ENCODE peak calls at places on chromosome 14, in six cellular contexts. S, P, I, F, O and Y are unnamed samples.

GRCh38 chr14:104999361-104999760 is 13.8 kb downstream of the CLBA1 start:
- DNase-seq in S (no peak), P (no peak), I (no peak), F (no peak), O (no peak), Y (no peak)

GRCh38 chr14:99808133-99808505 is 14.9 kb downstream of the EML1 start:
- DNase-seq in S (no peak), P (no peak), I (no peak), F (no peak), O (no peak), Y (no peak)

GRCh38 chr14:59882957-59883356 is 12.4 kb upstream of the RTN1 start:
- DNase-seq in S (no peak), P (no peak), I (no peak), F (no peak), O (no peak), Y (peak; percentile 5)

GRCh38 chr14:74532246-74532645 is 38.7 kb downstream of the ISCA2 start:
- DNase-seq in S (no peak), P (no peak), I (no peak), F (no peak), O (no peak), Y (no peak)

GRCh38 chr14:63928744-63929174 is 76.0 kb downstream of the SYNE2 start:
- DNase-seq in S (no peak), P (no peak), I (no peak), F (no peak), O (no peak), Y (no peak)

GRCh38 chr14:76947838-76948184 is 80.7 kb downstream of the IRF2BPL start:
- DNase-seq in S (no peak), P (no peak), I (no peak), F (no peak), O (no peak), Y (no peak)

GRCh38 chr14:67881225-67881624 is 61.6 kb downstream of the RAD51B start:
- DNase-seq in S (no peak), P (no peak), I (no peak), F (no peak), O (no peak), Y (no peak)

GRCh38 chr14:79584679-79585078 is 626.6 kb downstream of the DIO2 start:
- DNase-seq in S (no peak), P (peak; percentile 98), I (no peak), F (no peak), O (peak; percentile 52), Y (peak; percentile 90)

GRCh38 chr14:75615200-75615599 is 36.8 kb downstream of the FLVCR2 start:
- DNase-seq in S (no peak), P (no peak), I (no peak), F (no peak), O (peak; percentile 56), Y (no peak)

GRCh38 chr14:104778694-104779331 is 16.7 kb downstream of the AKT1 start:
- DNase-seq in S (no peak), P (no peak), I (no peak), F (no peak), O (no peak), Y (no peak)

GRCh38 chr14:55328317-55328716 is 57.1 kb downstream of the FBXO34 start:
- DNase-seq in S (no peak), P (peak; percentile 62), I (no peak), F (no peak), O (peak; percentile 17), Y (peak; percentile 60)

GRCh38 chr14:68143341-68143807 is 323.8 kb downstream of the RAD51B start:
- DNase-seq in S (no peak), P (peak; percentile 36), I (no peak), F (no peak), O (no peak), Y (peak; percentile 47)

GRCh38 chr14:73712540-73713141 is 1.5 kb downstream of the PNMA1 start:
- DNase-seq in S (no peak), P (peak; percentile 27), I (peak; percentile 21), F (peak; percentile 39), O (no peak), Y (no peak)

GRCh38 chr14:58533417-58533816 is 104.3 kb upstream of the DACT1 start:
- DNase-seq in S (no peak), P (no peak), I (no peak), F (no peak), O (no peak), Y (peak; percentile 60)

GRCh38 chr14:59688224-59689170 is 111.9 kb upstream of the CCDC175 start:
- DNase-seq in S (peak; percentile 19), P (peak; percentile 53), I (peak; percentile 29), F (peak; percentile 80), O (peak; percentile 90), Y (peak; percentile 49)

GRCh38 chr14:57480044-57480443 is 13.6 kb downstream of the CCDC198 start:
- DNase-seq in S (no peak), P (no peak), I (no peak), F (no peak), O (no peak), Y (peak; percentile 43)

GRCh38 chr14:60092516-60092915 is 793 bp downstream of the PCNX4 start:
- DNase-seq in S (no peak), P (peak; percentile 41), I (no peak), F (no peak), O (no peak), Y (peak; percentile 54)

GRCh38 chr14:89356496-89356895 is 60.5 kb downstream of the FOXN3 start:
- DNase-seq in S (no peak), P (no peak), I (no peak), F (no peak), O (no peak), Y (no peak)

GRCh38 chr14:91545946-91546716 is 36.0 kb upstream of the PPP4R3A start:
- DNase-seq in S (no peak), P (no peak), I (peak; percentile 33), F (no peak), O (no peak), Y (no peak)

GRCh38 chr14:54486685-54487084 is 2.1 kb downstream of the GMFB start:
- DNase-seq in S (no peak), P (no peak), I (no peak), F (no peak), O (no peak), Y (no peak)

GRCh38 chr14:89407856-89408255 is 9.2 kb downstream of the FOXN3 start:
- DNase-seq in S (no peak), P (peak; percentile 63), I (no peak), F (no peak), O (peak; percentile 66), Y (peak; percentile 55)

GRCh38 chr14:100031506-100032281 is 33.5 kb upstream of the EVL start:
- DNase-seq in S (no peak), P (peak; percentile 99), I (no peak), F (no peak), O (peak; percentile 98), Y (peak; percentile 99)

GRCh38 chr14:86166541-86166940 is 636.6 kb downstream of the FLRT2 start:
- DNase-seq in S (no peak), P (no peak), I (no peak), F (no peak), O (no peak), Y (no peak)

GRCh38 chr14:61493239-61493638 is 171.9 kb downstream of the PRKCH start:
- DNase-seq in S (no peak), P (peak; percentile 94), I (no peak), F (no peak), O (peak; percentile 76), Y (peak; percentile 81)

GRCh38 chr14:78135450-78135891 is 34.7 kb upstream of the NRXN3 start:
- DNase-seq in S (no peak), P (no peak), I (no peak), F (no peak), O (no peak), Y (no peak)

GRCh38 chr14:105364100-105364708 is 34.1 kb upstream of the TEX22 start:
- DNase-seq in S (no peak), P (peak; percentile 72), I (no peak), F (no peak), O (peak; percentile 59), Y (no peak)

GRCh38 chr14:94290197-94290596 is 2.9 kb downstream of the SERPINA10 start:
- DNase-seq in S (no peak), P (no peak), I (no peak), F (no peak), O (no peak), Y (no peak)

GRCh38 chr14:94291906-94292525 is 1.1 kb downstream of the SERPINA10 start:
- DNase-seq in S (no peak), P (no peak), I (no peak), F (no peak), O (no peak), Y (no peak)

GRCh38 chr14:94292526-94292871 is 569 bp downstream of the SERPINA10 start:
- DNase-seq in S (no peak), P (no peak), I (no peak), F (no peak), O (no peak), Y (no peak)

GRCh38 chr14:94291159-94291905 is 1.7 kb downstream of the SERPINA10 start:
- DNase-seq in S (no peak), P (no peak), I (no peak), F (no peak), O (no peak), Y (no peak)

DNA sequence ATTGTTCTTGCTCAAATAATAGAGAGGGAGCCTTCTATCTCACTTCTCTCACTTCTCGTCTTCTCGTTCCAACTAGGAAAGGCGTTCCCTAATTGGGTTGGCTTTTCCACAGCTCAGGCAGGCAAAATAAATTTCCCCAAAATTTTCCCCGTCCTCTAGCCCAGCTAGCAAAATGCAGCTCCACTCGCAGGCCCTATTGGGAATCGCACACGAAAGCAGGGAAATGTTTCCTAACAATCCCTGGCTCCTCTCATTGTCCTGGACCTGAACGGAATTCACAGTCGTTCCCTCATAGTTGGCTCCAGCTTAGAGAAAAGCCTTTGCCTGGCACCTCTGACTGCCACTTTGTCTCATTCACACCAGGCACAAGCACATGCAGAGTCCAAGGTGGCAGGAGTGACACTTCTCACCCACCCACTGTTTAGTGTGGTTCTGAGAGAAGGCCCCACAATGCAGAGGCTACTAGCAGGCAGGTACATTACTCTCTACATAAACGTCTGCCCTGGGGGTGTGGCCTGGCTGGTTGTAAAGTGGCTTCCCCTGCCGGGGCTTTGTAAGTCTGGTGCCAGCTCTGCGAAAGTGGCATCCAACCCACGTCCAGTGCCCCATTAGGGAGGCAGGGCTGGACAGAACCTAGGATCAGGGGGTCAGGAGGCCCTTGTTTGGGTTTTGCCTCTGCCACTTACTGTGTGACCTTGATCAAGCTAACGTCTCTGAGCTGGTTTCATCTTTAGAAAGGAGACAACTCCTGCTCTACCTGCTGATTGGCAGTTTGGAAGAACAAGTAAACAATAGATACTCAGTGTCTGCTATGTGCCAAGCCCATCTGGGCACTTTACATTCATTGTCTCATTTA is 4.2 kb downstream of the SERPINA10 start:
- DNase-seq in S (no peak), P (no peak), I (no peak), F (no peak), O (no peak), Y (no peak)
- H3K4ac ChIP-seq in S (no peak overlapping the region), P (no peak overlapping the region), I (no peak overlapping the region), F (no peak overlapping the region), O (no peak overlapping the region), Y (no peak overlapping the region)

GRCh38 chr14:35858521-35859209 is 32.5 kb downstream of the BRMS1L start:
- DNase-seq in S (no peak), P (peak; percentile 70), I (no peak), F (no peak), O (peak; percentile 39), Y (peak; percentile 35)
- H3K14ac ChIP-seq in S (no peak overlapping the region), P (no peak overlapping the region), I (no peak overlapping the region), F (no peak overlapping the region), O (no peak overlapping the region), Y (no peak overlapping the region)

GRCh38 chr14:81681466-81681865 is 147.8 kb upstream of the SEL1L start:
- DNase-seq in S (no peak), P (no peak), I (no peak), F (no peak), O (no peak), Y (no peak)
- H3K4ac ChIP-seq in S (no peak overlapping the region), P (no peak overlapping the region), I (no peak overlapping the region), F (no peak overlapping the region), O (no peak overlapping the region), Y (no peak overlapping the region)

GRCh38 chr14:26655128-26655527 is 57.3 kb upstream of the NOVA1 start:
- DNase-seq in S (no peak), P (no peak), I (no peak), F (no peak), O (no peak), Y (no peak)
- H3K14ac ChIP-seq in S (no peak overlapping the region), P (no peak overlapping the region), I (no peak overlapping the region), F (no peak overlapping the region), O (no peak overlapping the region), Y (no peak overlapping the region)